ENCODE peak calls at places on chromosomes 3 and 15, in six cellular contexts. M is body of pancreas, D is prostate gland, O is upper lobe of right lung, Z is keratinocyte, K is HCT116. E is an unnamed sample.
A peak's percentile ranks its signal among the peaks of the same experiment; 100 is the strongest.

GRCh38 chr3:190117995-190118394 is 2.7 kb downstream of the P3H2 start:
- DNase-seq in Z (no peak), M (no peak), K (no peak), O (no peak), D (no peak), E (peak; percentile 69)

GRCh38 chr15:88912500-88912921 is 668 bp downstream of the MFGE8 start:
- DNase-seq in O (no peak), K (no peak), D (no peak), M (no peak), Z (no peak), E (no peak)

GRCh38 chr15:80567721-80568157 is 127.4 kb upstream of the ABHD17C start:
- DNase-seq in K (peak; percentile 72), D (peak; percentile 59), Z (peak; percentile 32), M (peak; percentile 55), O (peak; percentile 35), E (peak; percentile 54)

GRCh38 chr3:187212705-187213104 is 15.4 kb downstream of the RTP1 start:
- DNase-seq in D (no peak), M (no peak), K (no peak), O (no peak), Z (no peak), E (no peak)

GRCh38 chr3:124621498-124621897 is 108.8 kb upstream of the UMPS start:
- DNase-seq in O (no peak), M (no peak), K (no peak), Z (no peak), D (no peak), E (no peak)

GRCh38 chr3:16609927-16610580 is 4.8 kb upstream of the DAZL start:
- DNase-seq in M (no peak), O (no peak), Z (no peak), K (no peak), D (peak; percentile 26), E (no peak)

GRCh38 chr15:20106026-20106425 is 435.6 kb downstream of the GOLGA6L6 start:
- DNase-seq in K (no peak), M (peak; percentile 19), O (peak; percentile 64), D (no peak), Z (no peak), E (peak; percentile 29)

GRCh38 chr3:159865042-159865579 is 123.5 kb upstream of the IL12A start:
- DNase-seq in K (no peak), M (no peak), D (no peak), O (no peak), Z (no peak), E (no peak)

GRCh38 chr3:25582242-25582641 is 82.5 kb downstream of the TOP2B start:
- DNase-seq in K (no peak), M (no peak), D (no peak), Z (no peak), O (no peak), E (peak; percentile 82)

GRCh38 chr3:8964436-8965370 is 1.4 kb upstream of the RAD18 start:
- DNase-seq in Z (peak; percentile 66), M (no peak), O (no peak), K (peak; percentile 75), D (peak; percentile 79), E (peak; percentile 69)

GRCh38 chr3:159236306-159236705 is 434.5 kb downstream of the MFSD1 start:
- DNase-seq in Z (no peak), M (no peak), O (no peak), K (no peak), D (no peak), E (no peak)

GRCh38 chr3:101966202-101966722 is 116.9 kb downstream of the NFKBIZ start:
- DNase-seq in K (no peak), O (no peak), M (no peak), D (no peak), Z (no peak), E (no peak)

GRCh38 chr3:194586839-194587238 is 46.4 kb downstream of the TMEM44 start:
- DNase-seq in K (no peak), M (no peak), Z (peak; percentile 71), D (no peak), O (no peak), E (peak; percentile 46)

GRCh38 chr3:113560265-113560664 is 27.9 kb downstream of the SIDT1 start:
- DNase-seq in O (no peak), K (no peak), Z (no peak), M (no peak), D (no peak), E (no peak)

GRCh38 chr15:67063689-67064606 is 1.5 kb upstream of the SMAD3 start:
- DNase-seq in Z (no peak), O (peak; percentile 80), K (peak; percentile 89), M (peak; percentile 65), D (no peak), E (no peak)

GRCh38 chr3:192033246-192033645 is 572.3 kb downstream of the PYDC2 start:
- DNase-seq in D (no peak), K (no peak), O (no peak), M (no peak), Z (no peak), E (no peak)

GRCh38 chr3:9201895-9202294 is 47.6 kb downstream of the SRGAP3 start:
- DNase-seq in K (no peak), M (no peak), Z (no peak), D (no peak), O (no peak), E (no peak)

GRCh38 chr15:85443046-85443445 is 62.6 kb downstream of the AKAP13 start:
- DNase-seq in O (no peak), M (no peak), Z (no peak), D (no peak), K (no peak), E (no peak)

GRCh38 chr3:24538891-24539290 is 44.2 kb upstream of the THRB start:
- DNase-seq in D (no peak), M (peak; percentile 70), Z (no peak), K (no peak), O (no peak), E (no peak)

GRCh38 chr3:46881819-46882376 is 4.4 kb downstream of the PTH1R start:
- DNase-seq in O (no peak), M (no peak), Z (no peak), D (no peak), K (no peak), E (no peak)

GRCh38 chr15:90482124-90483011 is 47.4 kb upstream of the CRTC3 start:
- DNase-seq in Z (no peak), K (peak; percentile 34), D (peak; percentile 27), O (no peak), M (peak; percentile 56), E (no peak)

GRCh38 chr15:57509121-57509520 is 82.6 kb upstream of the MYZAP start:
- DNase-seq in D (no peak), O (no peak), Z (no peak), K (no peak), M (no peak), E (no peak)

GRCh38 chr3:134857356-134857755 is 62.3 kb downstream of the EPHB1 start:
- DNase-seq in M (no peak), Z (no peak), D (no peak), O (no peak), K (no peak), E (no peak)

GRCh38 chr15:44441095-44441501 is 13.7 kb downstream of the CTDSPL2 start:
- DNase-seq in D (no peak), O (no peak), Z (no peak), K (no peak), M (no peak), E (no peak)

GRCh38 chr15:89119489-89120478 is 31.5 kb downstream of the ABHD2 start:
- DNase-seq in M (peak; percentile 37), Z (no peak), K (no peak), D (peak; percentile 56), O (no peak), E (peak; percentile 94)

GRCh38 chr3:154862265-154862664 is 217.9 kb upstream of the MME start:
- DNase-seq in Z (no peak), O (no peak), D (no peak), K (no peak), M (no peak), E (no peak)

GRCh38 chr3:38721207-38721772 is 71.8 kb upstream of the SCN5A start:
- DNase-seq in D (no peak), K (no peak), M (no peak), O (no peak), Z (no peak), E (no peak)

GRCh38 chr15:60376677-60377095 is 21.1 kb downstream of the ANXA2 start:
- DNase-seq in K (no peak), M (no peak), D (no peak), O (no peak), Z (no peak), E (no peak)
- H3K4me1 ChIP-seq in K (peaks cover 91% of the 10 kb centered on the region), M (peaks cover 57% of the 10 kb centered on the region), D (peaks cover 39% of the 10 kb centered on the region), O (peaks cover 58% of the 10 kb centered on the region), Z (peaks cover 93% of the 10 kb centered on the region), E (peaks cover 60% of the 10 kb centered on the region)

DNA sequence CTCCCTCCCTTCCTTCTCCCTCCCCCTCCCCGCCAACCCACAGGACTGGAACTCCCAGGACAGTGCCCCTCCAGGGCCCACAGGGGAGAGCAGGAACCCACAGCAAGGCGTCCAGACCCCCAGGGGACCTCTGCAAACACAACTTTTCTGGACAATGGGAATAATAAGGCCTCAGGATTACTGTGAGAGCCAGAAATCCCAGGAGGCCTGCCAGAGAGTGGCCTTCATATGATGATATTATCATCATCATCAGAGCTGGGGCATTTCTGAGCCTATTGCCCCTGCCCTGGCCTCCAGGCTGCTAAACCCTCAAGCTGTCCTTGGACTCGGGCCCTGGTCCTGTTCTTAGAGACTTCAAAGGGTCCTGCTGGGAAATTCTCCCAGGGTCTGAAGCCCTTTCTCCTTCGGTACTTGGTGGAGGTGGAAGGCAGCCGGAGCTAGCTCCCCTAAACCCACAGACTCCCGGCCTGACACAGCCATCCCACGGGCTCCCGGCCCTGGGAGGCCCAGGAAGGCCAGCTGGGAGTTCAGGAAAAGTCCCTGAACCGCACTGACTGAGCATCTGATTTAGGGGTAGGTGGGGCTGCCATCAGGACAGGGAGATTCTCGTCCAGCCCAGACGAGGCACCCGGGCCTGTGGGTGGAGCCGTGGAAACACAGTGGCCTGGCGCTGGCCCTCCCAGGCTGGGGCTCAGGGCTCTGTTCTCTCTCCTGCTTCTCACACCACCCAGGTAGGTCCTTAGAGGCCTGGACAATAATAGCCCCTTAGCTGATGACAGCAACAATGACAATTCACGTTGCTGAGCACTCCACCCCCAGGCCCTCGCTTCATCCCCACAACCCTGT is 4.9 kb downstream of the CALML4 start:
- DNase-seq in Z (no peak), K (no peak), D (no peak), M (no peak), O (no peak), E (no peak)
- H3K4me1 ChIP-seq in Z (peaks cover 5% of the 10 kb centered on the region), K (peaks cover 3% of the 10 kb centered on the region), D (peaks cover 13% of the 10 kb centered on the region), M (peaks cover 39% of the 10 kb centered on the region), O (peaks cover 11% of the 10 kb centered on the region), E (no peaks in the 10 kb centered on the region)

DNA sequence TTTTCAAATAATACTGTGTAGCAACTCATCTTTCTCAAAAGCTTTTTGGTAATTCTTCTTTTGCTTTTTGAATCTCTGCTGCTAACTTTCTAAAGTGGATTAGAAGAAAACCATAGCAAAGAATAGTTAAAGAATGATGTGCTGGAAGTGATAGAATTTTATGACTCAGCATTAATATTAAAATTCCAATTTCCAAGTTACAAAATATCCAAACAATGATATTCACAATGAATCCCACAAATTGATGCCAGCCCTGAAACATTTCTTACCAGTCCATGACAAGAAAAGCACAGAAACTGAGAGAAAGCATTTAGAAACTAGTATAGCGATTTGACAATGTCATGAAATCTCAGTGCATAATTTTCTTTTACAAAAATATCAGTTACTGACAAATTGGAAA is 482.2 kb downstream of the RBMS3 start:
- DNase-seq in D (no peak), M (no peak), K (no peak), Z (no peak), O (no peak), E (no peak)
- H3K4me1 ChIP-seq in D (peaks cover 12% of the 10 kb centered on the region), M (peaks cover 19% of the 10 kb centered on the region), K (no peaks in the 10 kb centered on the region), Z (peaks cover 21% of the 10 kb centered on the region), O (peaks cover 26% of the 10 kb centered on the region), E (no peaks in the 10 kb centered on the region)

DNA sequence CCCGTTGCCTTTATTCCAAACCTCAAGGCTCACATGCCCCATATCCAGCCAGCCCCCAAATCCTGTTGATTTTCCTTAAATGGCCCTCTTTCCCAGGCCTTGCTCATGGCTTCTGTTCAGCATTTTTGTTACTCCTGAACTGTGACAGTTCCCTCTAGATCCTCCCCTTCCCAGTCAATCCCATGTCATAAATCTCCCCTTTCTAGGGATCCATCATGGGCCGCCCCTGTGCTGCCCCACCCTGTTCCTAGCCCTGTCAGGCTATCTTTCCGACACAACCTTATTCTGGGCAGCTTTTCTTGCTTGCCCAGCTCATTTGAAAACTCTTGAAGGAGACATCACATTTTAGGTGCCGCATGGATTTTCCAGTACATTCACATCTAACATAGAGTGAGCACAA is 84.8 kb downstream of the TLE3 start:
- DNase-seq in O (no peak), K (no peak), Z (no peak), D (no peak), M (no peak), E (no peak)
- H3K4me1 ChIP-seq in O (no peaks in the 10 kb centered on the region), K (no peaks in the 10 kb centered on the region), Z (no peaks in the 10 kb centered on the region), D (peaks cover 4% of the 10 kb centered on the region), M (peaks cover 3% of the 10 kb centered on the region), E (no peaks in the 10 kb centered on the region)